ENCODE peak calls at places on chromosomes 4 and X, in five cellular contexts. G is K562, R is A549, Z is HepG2, U is upper lobe of left lung. V is an unnamed sample.
A peak's percentile ranks its signal among the peaks of the same experiment; 100 is the strongest.

GRCh38 chr4:139367421-139368090 is 65.3 kb upstream of the NDUFC1 start:
- ATAC-seq in G (no peak), Z (no peak), U (no peak), R (no peak), V (no peak)

GRCh38 chr4:95728145-95728544 is 111.7 kb upstream of the PDHA2 start:
- ATAC-seq in U (peak; percentile 86), Z (no peak), G (no peak), R (no peak), V (peak; percentile 66)

GRCh38 chrX:153719238-153719637 is 4.9 kb downstream of the BCAP31 start:
- ATAC-seq in G (no peak), Z (no peak), R (no peak), U (no peak), V (no peak)

GRCh38 chr4:91631335-91631734 is 672.4 kb upstream of the GRID2 start:
- ATAC-seq in G (no peak), U (no peak), R (no peak), Z (no peak), V (no peak)

GRCh38 chrX:68498044-68498507 is 775 bp upstream of the YIPF6 start:
- ATAC-seq in Z (peak; percentile 28), U (no peak), G (peak; percentile 10), R (peak; percentile 49), V (no peak)

GRCh38 chrX:147737690-147738089 is 174.0 kb upstream of the FMR1 start:
- ATAC-seq in U (no peak), Z (no peak), G (no peak), R (no peak), V (no peak)

GRCh38 chr4:106033469-106033868 is 138.2 kb downstream of the NPNT start:
- ATAC-seq in R (no peak), U (no peak), G (no peak), Z (no peak), V (no peak)

GRCh38 chr4:153520871-153521329 is 54.7 kb downstream of the TMEM131L start:
- ATAC-seq in Z (no peak), R (no peak), U (peak; percentile 45), G (peak; percentile 60), V (no peak)

GRCh38 chr4:60344908-60345307 is 855.2 kb upstream of the ADGRL3 start:
- ATAC-seq in G (no peak), R (no peak), U (no peak), Z (no peak), V (no peak)

GRCh38 chrX:39816871-39817731 is 280.7 kb downstream of the BCOR start:
- ATAC-seq in Z (peak; percentile 33), R (no peak), G (peak; percentile 76), U (no peak), V (no peak)

GRCh38 chr4:183284965-183285364 is 35.1 kb downstream of the CLDN22 start:
- ATAC-seq in U (no peak), Z (no peak), G (no peak), R (no peak), V (no peak)
- H3K4me1 ChIP-seq in U (no peaks in the 10 kb centered on the region), Z (no peaks in the 10 kb centered on the region), G (no peaks in the 10 kb centered on the region), R (peaks cover 9% of the 10 kb centered on the region), V (no peaks in the 10 kb centered on the region)

GRCh38 chr4:179128299-179128698 is 1686.1 kb upstream of the AGA start:
- ATAC-seq in G (no peak), U (no peak), R (no peak), Z (no peak), V (no peak)
- TF ChIP-seq EP300 in G (no peak), U (no peak), R (no peak), Z (no peak), V (no peak)

GRCh38 chrX:19865567-19866363 is 21.6 kb downstream of the SH3KBP1 start:
- ATAC-seq in R (no peak), G (no peak), U (peak; percentile 68), Z (no peak), V (peak; percentile 49)
- H3K4me1 ChIP-seq in R (peaks cover 11% of the 10 kb centered on the region), G (no peaks in the 10 kb centered on the region), U (peaks cover 13% of the 10 kb centered on the region), Z (peaks cover 31% of the 10 kb centered on the region), V (peaks cover 20% of the 10 kb centered on the region)

GRCh38 chr4:174217273-174218126 is 66.0 kb downstream of the FBXO8 start:
- ATAC-seq in G (no peak), U (peak; percentile 45), R (peak; percentile 80), Z (peak; percentile 81), V (no peak)

GRCh38 chr4:174216935-174217272 is 66.6 kb downstream of the FBXO8 start:
- ATAC-seq in Z (peak; percentile 14), R (no peak), G (no peak), U (no peak), V (no peak)

GRCh38 chr4:174215936-174216699 is 67.3 kb downstream of the FBXO8 start:
- ATAC-seq in G (no peak), R (no peak), U (no peak), Z (no peak), V (no peak)

GRCh38 chr4:174215055-174215454 is 68.4 kb downstream of the FBXO8 start:
- ATAC-seq in R (no peak), U (no peak), Z (no peak), G (no peak), V (no peak)

GRCh38 chr4:174218127-174218790 is 65.2 kb downstream of the FBXO8 start:
- ATAC-seq in Z (peak; percentile 23), R (no peak), G (no peak), U (peak; percentile 38), V (no peak)
- TF ChIP-seq EP300 in Z (no peak), R (no peak), G (no peak), U (no peak), V (no peak)

GRCh38 chr4:38075370-38076152 is 115.4 kb downstream of the PTTG2 start:
- ATAC-seq in Z (peak; percentile 24), R (no peak), G (no peak), U (peak; percentile 88), V (peak; percentile 76)
- H3K4me1 ChIP-seq in Z (peaks cover 100% of the 10 kb centered on the region), R (peaks cover 27% of the 10 kb centered on the region), G (no peaks in the 10 kb centered on the region), U (peaks cover 33% of the 10 kb centered on the region), V (no peaks in the 10 kb centered on the region)

GRCh38 chr4:15164571-15164970 is 162.3 kb downstream of the CPEB2 start:
- ATAC-seq in R (no peak), U (no peak), G (peak; percentile 53), Z (no peak), V (no peak)
- TF ChIP-seq EP300 in R (no peak), U (no peak), G (no peak), Z (no peak), V (no peak)

GRCh38 chr4:87057835-87058234 is 123.0 kb downstream of the AFF1 start:
- ATAC-seq in G (no peak), R (no peak), Z (no peak), U (no peak), V (no peak)
- H3K4me1 ChIP-seq in G (peaks cover 12% of the 10 kb centered on the region), R (peaks cover 14% of the 10 kb centered on the region), Z (peaks cover 7% of the 10 kb centered on the region), U (peaks cover 53% of the 10 kb centered on the region), V (peaks cover 56% of the 10 kb centered on the region)

DNA sequence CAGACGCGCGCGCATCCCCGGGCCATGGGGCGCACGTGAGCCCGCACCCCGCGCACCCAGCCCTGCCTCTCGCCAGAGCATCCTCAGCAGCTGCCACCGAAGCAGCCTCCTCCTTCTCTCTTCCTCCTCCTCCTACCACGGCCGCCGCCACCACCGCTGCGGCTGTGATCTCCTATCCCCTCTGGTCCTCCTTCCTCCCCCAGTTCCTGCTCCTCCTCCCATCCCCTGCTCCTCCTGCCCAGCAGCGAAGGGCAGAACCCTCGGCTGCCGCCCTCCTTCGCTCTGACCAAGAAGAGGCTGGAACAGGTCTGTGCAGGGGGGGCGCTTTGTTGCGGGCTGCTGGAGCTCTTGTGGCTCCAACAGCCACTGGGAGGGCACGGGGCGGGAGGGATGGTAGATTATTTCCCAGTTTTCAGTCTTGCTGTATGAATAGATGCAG is 148.7 kb upstream of the CHRDL1 start:
- ATAC-seq in Z (no peak), G (no peak), R (no peak), U (no peak), V (no peak)
- TF ChIP-seq EP300 in Z (no peak), G (no peak), R (no peak), U (no peak), V (no peak)